ENCODE peak calls at places on chromosomes 2 and 18, in four cellular contexts. S, H, Q and F are unnamed samples.

GRCh38 chr2:214126135-214126534 is 284.7 kb upstream of the VWC2L start:
- DNase-seq in S (no peak), H (peak; percentile 56), Q (peak; percentile 65), F (no peak)

GRCh38 chr2:226756131-226756530 is 43.5 kb downstream of the IRS1 start:
- DNase-seq in S (no peak), H (peak; percentile 94), Q (peak; percentile 75), F (no peak)

GRCh38 chr18:13645093-13645492 is 81.3 kb downstream of the FAM210A start:
- DNase-seq in S (no peak), H (no peak), Q (no peak), F (no peak)

GRCh38 chr2:37282746-37283145 is 41.9 kb downstream of the PRKD3 start:
- DNase-seq in S (no peak), H (peak; percentile 46), Q (no peak), F (no peak)

GRCh38 chr2:8679827-8680731 is 1.8 kb upstream of the ID2 start:
- DNase-seq in S (no peak), H (peak; percentile 43), Q (peak; percentile 59), F (peak; percentile 26)

GRCh38 chr2:4522498-4523421 is 819.4 kb downstream of the DCDC2C start:
- DNase-seq in S (no peak), H (no peak), Q (no peak), F (no peak)

GRCh38 chr2:156211318-156211717 is 121.2 kb downstream of the NR4A2 start:
- DNase-seq in S (no peak), H (no peak), Q (no peak), F (no peak)

GRCh38 chr2:171272039-171272438 is 111.3 kb upstream of the TLK1 start:
- DNase-seq in S (no peak), H (peak; percentile 93), Q (peak; percentile 85), F (no peak)

GRCh38 chr2:128375454-128375853 is 56.8 kb upstream of the HS6ST1 start:
- DNase-seq in S (no peak), H (no peak), Q (no peak), F (no peak)

GRCh38 chr2:178943745-178944144 is 106.2 kb downstream of the CCDC141 start:
- DNase-seq in S (no peak), H (no peak), Q (no peak), F (no peak)

GRCh38 chr2:102226612-102227351 is 40.0 kb downstream of the IL1RL2 start:
- DNase-seq in S (no peak), H (peak; percentile 30), Q (peak; percentile 68), F (no peak)

DNA sequence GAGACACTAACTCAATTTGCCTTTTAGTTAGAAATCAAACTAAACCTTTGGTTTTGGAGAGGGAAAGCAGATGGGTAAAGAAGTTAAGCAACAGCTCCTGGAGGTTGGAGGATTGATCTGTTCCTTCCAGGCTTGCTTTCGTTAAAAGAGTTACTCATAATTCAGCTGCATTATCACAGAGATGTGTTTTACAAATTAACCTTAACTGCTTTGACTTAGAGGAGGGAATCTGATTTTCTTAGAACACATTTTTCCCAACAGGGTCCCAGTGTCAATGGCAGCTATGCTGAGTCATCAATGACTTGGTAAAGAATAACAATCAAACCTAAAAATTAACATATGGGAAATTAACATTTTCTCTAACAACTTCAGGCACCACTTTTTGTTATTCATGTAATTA is 113.4 kb downstream of the COPS8 start:
- DNase-seq in S (no peak), H (peak; percentile 78), Q (peak; percentile 45), F (no peak)
- H2BK5ac ChIP-seq in S (peak overlapping the region; percentile 31), H (peak overlapping the region; percentile 98), Q (no peak overlapping the region), F (no peak overlapping the region)

GRCh38 chr2:46294185-46294836 is 2.9 kb upstream of the EPAS1 start:
- DNase-seq in S (peak; percentile 59), H (no peak), Q (peak; percentile 42), F (no peak)
- H2BK5ac ChIP-seq in S (no peak overlapping the region), H (no peak overlapping the region), Q (no peak overlapping the region), F (no peak overlapping the region)

DNA sequence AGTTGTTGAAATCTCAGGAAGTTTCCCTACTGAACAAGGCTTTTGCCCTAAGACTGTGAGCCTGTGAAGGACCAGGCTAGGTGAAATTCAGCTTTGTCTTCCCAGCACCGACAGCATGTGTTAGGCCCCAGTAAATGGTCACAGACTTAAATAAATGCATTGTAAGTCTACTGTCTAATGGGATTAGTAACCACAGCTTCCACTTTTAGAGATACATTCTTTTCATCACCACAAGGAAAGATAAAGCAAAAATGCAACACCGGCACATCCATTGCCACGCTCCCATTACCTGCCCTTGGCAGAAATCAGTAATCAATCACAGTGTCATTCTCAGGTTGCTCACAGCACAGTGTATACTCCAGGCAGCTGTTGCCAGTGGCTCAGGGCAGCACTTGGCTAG is 59.3 kb downstream of the CRACDL start:
- DNase-seq in S (no peak), H (no peak), Q (no peak), F (no peak)
- H2BK5ac ChIP-seq in S (no peak overlapping the region), H (no peak overlapping the region), Q (no peak overlapping the region), F (no peak overlapping the region)

DNA sequence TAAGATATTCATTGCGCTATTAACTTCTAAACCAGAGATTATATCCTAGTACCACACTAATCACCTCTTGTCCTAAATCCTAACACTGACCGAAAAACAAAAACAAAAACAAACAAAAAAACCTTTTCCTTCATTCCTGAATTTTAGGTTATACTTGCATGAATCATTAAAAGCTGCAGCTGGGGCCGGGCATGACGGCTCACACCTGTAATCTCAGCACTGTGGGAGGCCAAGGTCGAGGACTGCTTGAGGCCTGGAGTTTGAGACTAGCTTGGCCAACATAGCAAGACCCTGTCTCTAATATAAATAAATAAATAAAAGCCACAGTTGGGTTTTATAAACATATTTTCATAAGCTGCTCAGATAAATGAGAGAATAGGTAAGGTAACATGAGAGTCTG is 60.0 kb downstream of the GDF7 start:
- DNase-seq in S (no peak), H (no peak), Q (no peak), F (no peak)
- H2BK5ac ChIP-seq in S (no peak overlapping the region), H (no peak overlapping the region), Q (no peak overlapping the region), F (no peak overlapping the region)